ENCODE peak calls at places on chromosomes 13 and 19, in five cellular contexts. R is mesenchymal stem cell, A is ascending aorta, C is fibroblast of lung, G is left ventricle myocardium inferior. V is an unnamed sample.

GRCh38 chr19:27805848-27806247 is 1407.1 kb downstream of the UQCRFS1 start:
- DNase-seq in A (no peak), R (no peak), G (no peak), C (no peak), V (no peak)

GRCh38 chr19:1079566-1080111 is 12.7 kb downstream of the ARHGAP45 start:
- DNase-seq in R (no peak), C (no peak), A (no peak), G (no peak), V (no peak)

GRCh38 chr13:28440774-28441532 is 54.0 kb downstream of the FLT1 start:
- DNase-seq in G (no peak), C (no peak), R (no peak), A (no peak), V (peak; percentile 65)

GRCh38 chr13:28494861-28495585 is at the start of gene FLT1:
- DNase-seq in R (peak; percentile 61), G (peak; percentile 77), A (no peak), C (no peak), V (peak; percentile 74)

GRCh38 chr13:77876176-77876575 is 42.5 kb downstream of the EDNRB start:
- DNase-seq in G (no peak), C (peak; percentile 77), A (no peak), R (peak; percentile 83), V (no peak)

GRCh38 chr13:38844581-38844980 is 146.1 kb downstream of the STOML3 start:
- DNase-seq in R (no peak), G (no peak), C (no peak), A (no peak), V (no peak)

GRCh38 chr19:8569066-8569761 is 8.0 kb downstream of the MYO1F start:
- DNase-seq in R (peak; percentile 98), C (peak; percentile 92), A (peak; percentile 41), G (peak; percentile 38), V (no peak)

GRCh38 chr13:35549481-35549880 is 73.0 kb upstream of the MAB21L1 start:
- DNase-seq in A (no peak), R (peak; percentile 19), C (peak; percentile 62), G (no peak), V (peak; percentile 75)

GRCh38 chr19:15288146-15288963 is 44.0 kb downstream of the BRD4 start:
- DNase-seq in A (no peak), G (no peak), C (no peak), R (no peak), V (peak; percentile 40)

GRCh38 chr19:49605605-49606004 is 14.6 kb downstream of the PRR12 start:
- DNase-seq in R (no peak), A (no peak), C (no peak), G (no peak), V (no peak)

GRCh38 chr13:19998960-19999359 is 40.4 kb downstream of the ZMYM2 start:
- DNase-seq in R (no peak), G (no peak), C (no peak), A (no peak), V (no peak)

GRCh38 chr13:20000062-20000552 is 41.6 kb downstream of the ZMYM2 start:
- DNase-seq in C (no peak), G (no peak), A (no peak), R (no peak), V (no peak)

GRCh38 chr13:20006206-20006605 is 47.7 kb downstream of the ZMYM2 start:
- DNase-seq in C (peak; percentile 89), A (no peak), R (peak; percentile 30), G (no peak), V (peak; percentile 28)

GRCh38 chr13:20002766-20003165 is 44.2 kb downstream of the ZMYM2 start:
- DNase-seq in R (no peak), C (no peak), A (no peak), G (no peak), V (peak; percentile 60)

DNA sequence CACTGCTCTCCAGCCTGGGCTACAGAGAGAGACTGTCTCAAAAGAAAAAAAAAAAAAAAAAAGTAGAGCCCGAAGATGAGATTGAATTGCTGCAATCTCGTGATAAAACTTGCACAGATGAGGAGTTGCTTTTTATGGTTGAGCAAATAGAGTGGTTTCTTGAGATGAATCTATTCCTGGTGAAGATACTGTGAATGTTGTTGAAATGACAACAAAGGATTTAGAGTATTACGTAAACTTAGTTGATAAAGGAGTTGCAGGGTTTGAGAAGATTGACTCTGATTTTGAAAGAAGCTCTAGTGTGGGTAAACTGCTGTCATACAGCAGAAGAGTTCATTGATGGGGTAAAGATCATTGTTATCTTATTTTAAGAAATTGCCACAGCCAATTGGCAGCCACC is 42.8 kb downstream of the ZMYM2 start:
- DNase-seq in C (peak; percentile 29), G (no peak), A (no peak), R (no peak), V (no peak)
- H3K36me3 ChIP-seq in C (no peaks in the 10 kb centered on the region), G (peaks cover 49% of the 10 kb centered on the region), A (peaks cover 29% of the 10 kb centered on the region), R (peaks cover 21% of the 10 kb centered on the region), V (peaks cover 4% of the 10 kb centered on the region)

GRCh38 chr13:110683203-110683883 is 22.6 kb downstream of the CARS2 start:
- DNase-seq in C (peak; percentile 19), G (no peak), R (peak; percentile 47), A (no peak), V (peak; percentile 48)

GRCh38 chr13:110682746-110683145 is 23.2 kb downstream of the CARS2 start:
- DNase-seq in R (no peak), C (no peak), G (no peak), A (no peak), V (no peak)

GRCh38 chr13:110680852-110681251 is 25.1 kb downstream of the CARS2 start:
- DNase-seq in A (no peak), G (no peak), C (peak; percentile 16), R (peak; percentile 39), V (peak; percentile 20)

GRCh38 chr13:110683921-110684320 is 22.0 kb downstream of the CARS2 start:
- DNase-seq in A (no peak), C (no peak), G (no peak), R (no peak), V (no peak)

DNA sequence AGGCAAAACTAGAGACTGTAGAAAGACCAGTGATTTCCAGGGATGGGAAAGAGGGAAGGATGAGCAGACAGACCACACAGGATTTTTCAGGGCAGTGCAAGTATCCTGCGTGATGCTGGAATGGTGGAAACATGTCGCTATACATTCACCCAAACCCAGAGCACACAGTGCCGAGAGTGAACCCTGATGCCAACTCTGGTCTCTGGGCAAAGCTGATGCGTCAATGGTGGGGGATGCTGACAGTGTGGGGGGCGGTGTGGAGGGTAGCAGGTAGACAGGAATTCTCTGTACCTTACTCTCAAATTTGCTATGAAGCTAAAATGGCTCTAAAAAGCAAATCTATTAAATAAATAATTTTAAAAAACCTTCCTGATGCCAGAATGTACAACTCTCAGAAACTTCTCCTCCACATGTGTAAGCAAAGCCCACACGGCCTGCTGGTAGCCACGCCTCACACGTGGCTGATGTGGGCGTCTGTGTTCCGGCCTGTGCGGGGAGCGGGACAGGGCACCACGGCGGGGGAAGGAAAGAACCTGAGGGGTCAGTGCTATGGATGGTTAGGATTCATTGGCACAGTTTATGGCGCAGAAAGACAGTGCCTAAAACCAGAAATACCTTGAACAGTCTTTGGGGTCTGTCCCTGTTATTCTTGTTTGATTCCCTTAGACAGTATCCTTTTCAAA is 23.9 kb downstream of the CARS2 start:
- DNase-seq in C (no peak), G (no peak), R (no peak), A (no peak), V (no peak)
- H3K36me3 ChIP-seq in C (peaks cover 16% of the 10 kb centered on the region), G (peaks cover 73% of the 10 kb centered on the region), R (peaks cover 45% of the 10 kb centered on the region), A (peaks cover 62% of the 10 kb centered on the region), V (peaks cover 14% of the 10 kb centered on the region)

GRCh38 chr13:48072304-48072703 is 22.6 kb downstream of the MED4 start:
- DNase-seq in C (no peak), G (no peak), A (no peak), R (no peak), V (no peak)

GRCh38 chr13:48072787-48073186 is 22.1 kb downstream of the MED4 start:
- DNase-seq in A (no peak), G (no peak), C (no peak), R (no peak), V (no peak)

GRCh38 chr13:48068952-48069351 is 26.0 kb downstream of the MED4 start:
- DNase-seq in C (peak; percentile 5), R (no peak), G (no peak), A (no peak), V (no peak)

GRCh38 chr13:48069573-48069972 is 25.3 kb downstream of the MED4 start:
- DNase-seq in A (no peak), R (no peak), G (no peak), C (no peak), V (no peak)

DNA sequence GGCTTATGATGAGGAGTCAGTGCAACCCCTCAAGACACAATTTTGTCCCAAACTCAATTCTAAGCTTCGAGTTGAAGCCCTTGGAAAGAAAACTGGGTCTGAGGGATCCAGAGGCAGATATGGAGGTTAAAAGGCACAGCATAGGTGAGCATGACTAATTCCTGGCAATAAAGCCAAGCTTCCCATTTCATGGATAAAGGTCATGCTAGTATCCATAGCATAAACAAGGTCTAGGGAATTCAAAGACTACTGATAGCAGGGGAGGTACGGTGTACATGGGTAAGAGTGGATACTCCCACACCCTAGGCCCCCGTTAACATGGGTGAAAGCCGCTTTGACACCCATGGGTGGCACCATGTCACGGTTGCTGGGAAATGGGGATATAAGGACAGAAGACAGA is 24.0 kb downstream of the MED4 start:
- DNase-seq in A (no peak), C (no peak), R (no peak), G (no peak), V (no peak)
- H3K36me3 ChIP-seq in A (peaks cover 95% of the 10 kb centered on the region), C (peaks cover 8% of the 10 kb centered on the region), R (peaks cover 41% of the 10 kb centered on the region), G (peaks cover 100% of the 10 kb centered on the region), V (peaks cover 18% of the 10 kb centered on the region)

GRCh38 chr19:47729468-47729798 is 15.9 kb upstream of the NOP53 start:
- DNase-seq in G (peak; percentile 64), C (peak; percentile 84), R (peak; percentile 76), A (peak; percentile 56), V (peak; percentile 72)

GRCh38 chr19:47730521-47730889 is 14.8 kb upstream of the NOP53 start:
- DNase-seq in G (no peak), A (no peak), C (no peak), R (no peak), V (no peak)

GRCh38 chr19:47735131-47735530 is 10.2 kb upstream of the NOP53 start:
- DNase-seq in G (no peak), A (no peak), C (no peak), R (no peak), V (no peak)

GRCh38 chr19:47729799-47730520 is 15.4 kb upstream of the NOP53 start:
- DNase-seq in C (no peak), A (no peak), G (peak; percentile 74), R (no peak), V (peak; percentile 93)

DNA sequence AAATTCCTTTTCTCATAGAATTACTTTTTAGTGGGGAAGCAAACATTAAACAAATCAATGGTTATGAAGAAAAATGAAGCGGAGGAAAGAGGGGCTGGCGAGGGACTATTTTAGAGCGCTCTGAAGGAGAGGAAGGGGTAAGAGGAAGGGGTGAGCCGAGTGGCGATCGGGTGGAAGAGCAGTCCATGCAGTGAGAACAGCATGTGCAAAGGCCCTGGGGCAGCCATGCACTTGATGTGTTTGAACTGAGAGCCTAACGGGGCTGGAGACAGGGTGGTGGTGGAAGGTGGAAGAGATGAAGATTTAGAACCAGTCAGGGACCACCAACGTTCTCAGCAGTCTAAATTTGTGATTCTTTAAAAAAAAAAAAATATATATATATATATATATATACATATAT is 14.4 kb upstream of the NOP53 start:
- DNase-seq in R (no peak), G (no peak), A (no peak), C (no peak), V (no peak)
- H3K36me3 ChIP-seq in R (peaks cover 55% of the 10 kb centered on the region), G (peaks cover 71% of the 10 kb centered on the region), A (peaks cover 65% of the 10 kb centered on the region), C (peaks cover 31% of the 10 kb centered on the region), V (peaks cover 8% of the 10 kb centered on the region)